ENCODE peak calls at places on chromosomes 3 and 15, in eight cellular contexts. One of them, this sample, is unnamed.
A peak's percentile ranks its signal among the peaks of the same experiment; 100 is the strongest.

GRCh38 chr3:87575538-87575937 is 299.2 kb upstream of the POU1F1 start:
- DNase-seq in tibial artery: no peak
- DNase-seq in SJSA1: no peak
- DNase-seq in lung: no peak
- DNase-seq in right cardiac atrium: no peak
- DNase-seq in OCI-LY7: no peak
- DNase-seq in fibroblast of lung: no peak
- DNase-seq in sigmoid colon: no peak
- DNase-seq in this sample: no peak

GRCh38 chr3:64578384-64578783 is 109.4 kb downstream of the ADAMTS9 start:
- DNase-seq in sigmoid colon: no peak
- DNase-seq in lung: no peak
- DNase-seq in tibial artery: no peak
- DNase-seq in SJSA1: no peak
- DNase-seq in OCI-LY7: no peak
- DNase-seq in fibroblast of lung: no peak
- DNase-seq in right cardiac atrium: no peak
- DNase-seq in this sample: no peak

GRCh38 chr15:26102988-26103387 is 239.9 kb upstream of the ATP10A start:
- DNase-seq in tibial artery: no peak
- DNase-seq in sigmoid colon: no peak
- DNase-seq in OCI-LY7: no peak
- DNase-seq in SJSA1: no peak
- DNase-seq in right cardiac atrium: no peak
- DNase-seq in fibroblast of lung: no peak
- DNase-seq in lung: no peak
- DNase-seq in this sample: no peak

GRCh38 chr3:50491023-50491422 is 12.4 kb downstream of the CACNA2D2 start:
- DNase-seq in fibroblast of lung: no peak
- DNase-seq in lung: no peak
- DNase-seq in right cardiac atrium: no peak
- DNase-seq in SJSA1: no peak
- DNase-seq in tibial artery: no peak
- DNase-seq in sigmoid colon: no peak
- DNase-seq in OCI-LY7: peak; percentile 66
- DNase-seq in this sample: no peak

GRCh38 chr3:5016218-5017161 is 37.3 kb downstream of the BHLHE40 start:
- DNase-seq in OCI-LY7: peak; percentile 45
- DNase-seq in SJSA1: peak; percentile 51
- DNase-seq in tibial artery: peak; percentile 60
- DNase-seq in right cardiac atrium: peak; percentile 57
- DNase-seq in fibroblast of lung: no peak
- DNase-seq in sigmoid colon: no peak
- DNase-seq in lung: peak; percentile 54
- DNase-seq in this sample: no peak

GRCh38 chr15:70214266-70214665 is 116.5 kb upstream of the TLE3 start:
- DNase-seq in tibial artery: no peak
- DNase-seq in OCI-LY7: peak; percentile 8
- DNase-seq in SJSA1: no peak
- DNase-seq in right cardiac atrium: no peak
- DNase-seq in fibroblast of lung: no peak
- DNase-seq in lung: no peak
- DNase-seq in sigmoid colon: no peak
- DNase-seq in this sample: no peak

GRCh38 chr3:20912406-20912805 is 726.4 kb upstream of the SGO1 start:
- DNase-seq in OCI-LY7: no peak
- DNase-seq in sigmoid colon: no peak
- DNase-seq in fibroblast of lung: no peak
- DNase-seq in tibial artery: no peak
- DNase-seq in lung: no peak
- DNase-seq in right cardiac atrium: no peak
- DNase-seq in SJSA1: no peak
- DNase-seq in this sample: no peak

GRCh38 chr3:129616713-129617112 is 10.2 kb upstream of the PLXND1 start:
- DNase-seq in right cardiac atrium: no peak
- DNase-seq in OCI-LY7: no peak
- DNase-seq in sigmoid colon: peak; percentile 74
- DNase-seq in tibial artery: peak; percentile 75
- DNase-seq in lung: no peak
- DNase-seq in fibroblast of lung: peak; percentile 50
- DNase-seq in SJSA1: no peak
- DNase-seq in this sample: peak; percentile 59

GRCh38 chr3:81758275-81758674 is 3.2 kb downstream of the GBE1 start:
- DNase-seq in SJSA1: no peak
- DNase-seq in right cardiac atrium: no peak
- DNase-seq in fibroblast of lung: peak; percentile 92
- DNase-seq in lung: no peak
- DNase-seq in tibial artery: peak; percentile 63
- DNase-seq in OCI-LY7: no peak
- DNase-seq in sigmoid colon: no peak
- DNase-seq in this sample: no peak

GRCh38 chr3:114582929-114583328 is 289.1 kb downstream of the TIGIT start:
- DNase-seq in OCI-LY7: no peak
- DNase-seq in right cardiac atrium: no peak
- DNase-seq in SJSA1: no peak
- DNase-seq in fibroblast of lung: no peak
- DNase-seq in sigmoid colon: no peak
- DNase-seq in lung: no peak
- DNase-seq in tibial artery: no peak
- DNase-seq in this sample: no peak

GRCh38 chr3:22714758-22715157 is 488.4 kb upstream of the UBE2E2 start:
- DNase-seq in right cardiac atrium: no peak
- DNase-seq in fibroblast of lung: no peak
- DNase-seq in OCI-LY7: no peak
- DNase-seq in tibial artery: no peak
- DNase-seq in SJSA1: no peak
- DNase-seq in lung: no peak
- DNase-seq in sigmoid colon: no peak
- DNase-seq in this sample: no peak

GRCh38 chr3:160893207-160893606 is 137.2 kb downstream of the PPM1L start:
- DNase-seq in right cardiac atrium: no peak
- DNase-seq in fibroblast of lung: no peak
- DNase-seq in OCI-LY7: no peak
- DNase-seq in SJSA1: no peak
- DNase-seq in lung: no peak
- DNase-seq in sigmoid colon: no peak
- DNase-seq in tibial artery: no peak
- DNase-seq in this sample: no peak

GRCh38 chr15:99100245-99101173 is 4.4 kb upstream of the SYNM start:
- DNase-seq in fibroblast of lung: peak; percentile 69
- DNase-seq in OCI-LY7: no peak
- DNase-seq in right cardiac atrium: peak; percentile 84
- DNase-seq in tibial artery: peak; percentile 70
- DNase-seq in SJSA1: peak; percentile 83
- DNase-seq in lung: peak; percentile 70
- DNase-seq in sigmoid colon: peak; percentile 94
- DNase-seq in this sample: peak; percentile 84

GRCh38 chr15:35626531-35626930 is 80.6 kb upstream of the DPH6 start:
- DNase-seq in right cardiac atrium: no peak
- DNase-seq in lung: no peak
- DNase-seq in fibroblast of lung: peak; percentile 40
- DNase-seq in OCI-LY7: no peak
- DNase-seq in tibial artery: no peak
- DNase-seq in sigmoid colon: no peak
- DNase-seq in SJSA1: no peak
- DNase-seq in this sample: no peak

GRCh38 chr3:125045965-125046364 is 9.8 kb downstream of the HEG1 start:
- DNase-seq in SJSA1: peak; percentile 76
- DNase-seq in fibroblast of lung: peak; percentile 78
- DNase-seq in sigmoid colon: no peak
- DNase-seq in right cardiac atrium: no peak
- DNase-seq in tibial artery: no peak
- DNase-seq in lung: no peak
- DNase-seq in OCI-LY7: no peak
- DNase-seq in this sample: no peak

GRCh38 chr3:8618950-8619349 is 25.6 kb downstream of the SSUH2 start:
- DNase-seq in OCI-LY7: no peak
- DNase-seq in SJSA1: no peak
- DNase-seq in right cardiac atrium: no peak
- DNase-seq in tibial artery: no peak
- DNase-seq in lung: no peak
- DNase-seq in sigmoid colon: no peak
- DNase-seq in fibroblast of lung: no peak
- DNase-seq in this sample: no peak

GRCh38 chr15:40830884-40831283 is 2.4 kb upstream of the PPP1R14D start:
- DNase-seq in fibroblast of lung: no peak
- DNase-seq in tibial artery: no peak
- DNase-seq in sigmoid colon: no peak
- DNase-seq in right cardiac atrium: no peak
- DNase-seq in lung: no peak
- DNase-seq in OCI-LY7: no peak
- DNase-seq in SJSA1: no peak
- DNase-seq in this sample: peak; percentile 8

GRCh38 chr3:170480111-170480510 is 61.4 kb downstream of the CLDN11 start:
- DNase-seq in tibial artery: no peak
- DNase-seq in OCI-LY7: no peak
- DNase-seq in sigmoid colon: no peak
- DNase-seq in lung: no peak
- DNase-seq in right cardiac atrium: no peak
- DNase-seq in SJSA1: no peak
- DNase-seq in fibroblast of lung: no peak
- DNase-seq in this sample: no peak

GRCh38 chr15:39400821-39401550 is 179.9 kb upstream of the THBS1 start:
- DNase-seq in tibial artery: no peak
- DNase-seq in fibroblast of lung: no peak
- DNase-seq in OCI-LY7: no peak
- DNase-seq in SJSA1: no peak
- DNase-seq in lung: no peak
- DNase-seq in sigmoid colon: no peak
- DNase-seq in right cardiac atrium: no peak
- DNase-seq in this sample: no peak

GRCh38 chr3:101643861-101644613 is 32.9 kb downstream of the ZBTB11 start:
- DNase-seq in right cardiac atrium: no peak
- DNase-seq in SJSA1: no peak
- DNase-seq in sigmoid colon: no peak
- DNase-seq in fibroblast of lung: peak; percentile 44
- DNase-seq in OCI-LY7: no peak
- DNase-seq in tibial artery: no peak
- DNase-seq in lung: no peak
- DNase-seq in this sample: no peak

GRCh38 chr3:180252683-180253082 is 215.9 kb upstream of the PEX5L start:
- DNase-seq in tibial artery: no peak
- DNase-seq in right cardiac atrium: no peak
- DNase-seq in lung: no peak
- DNase-seq in fibroblast of lung: no peak
- DNase-seq in SJSA1: no peak
- DNase-seq in OCI-LY7: no peak
- DNase-seq in sigmoid colon: no peak
- DNase-seq in this sample: no peak

GRCh38 chr15:51585953-51586352 is 36.6 kb downstream of the DMXL2 start:
- DNase-seq in lung: no peak
- DNase-seq in OCI-LY7: no peak
- DNase-seq in right cardiac atrium: no peak
- DNase-seq in sigmoid colon: no peak
- DNase-seq in tibial artery: no peak
- DNase-seq in fibroblast of lung: no peak
- DNase-seq in SJSA1: no peak
- DNase-seq in this sample: no peak
- H3K4me1 ChIP-seq in lung: no peaks in the 10 kb centered on the region
- H3K4me1 ChIP-seq in OCI-LY7: no peaks in the 10 kb centered on the region
- H3K4me1 ChIP-seq in right cardiac atrium: peaks cover 1% of the 10 kb centered on the region
- H3K4me1 ChIP-seq in sigmoid colon: no peaks in the 10 kb centered on the region
- H3K4me1 ChIP-seq in tibial artery: no peaks in the 10 kb centered on the region
- H3K4me1 ChIP-seq in fibroblast of lung: no peaks in the 10 kb centered on the region
- H3K4me1 ChIP-seq in SJSA1: no peaks in the 10 kb centered on the region
- H3K4me1 ChIP-seq in this sample: no peaks in the 10 kb centered on the region

DNA sequence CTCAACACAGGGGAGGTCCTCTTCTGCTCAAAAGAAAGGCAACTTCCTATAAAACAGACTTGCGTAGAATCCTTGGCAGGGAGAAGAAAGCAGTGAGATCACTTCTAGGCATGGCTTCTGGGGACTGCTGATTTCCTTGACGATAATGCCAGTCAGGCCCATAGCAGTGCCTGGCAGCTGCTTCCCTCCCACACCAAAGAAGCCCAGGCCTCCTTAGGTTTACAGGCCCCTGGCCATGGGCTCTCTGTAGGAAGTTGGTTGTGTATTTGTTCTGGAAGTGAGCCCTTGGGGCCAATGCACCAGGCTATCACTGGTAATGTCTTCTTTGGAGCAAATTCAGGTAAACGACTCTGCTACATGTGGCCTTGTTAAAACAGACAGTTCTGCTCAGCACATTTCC is 89.3 kb downstream of the CCNL1 start:
- DNase-seq in SJSA1: no peak
- DNase-seq in sigmoid colon: no peak
- DNase-seq in tibial artery: no peak
- DNase-seq in right cardiac atrium: no peak
- DNase-seq in lung: no peak
- DNase-seq in fibroblast of lung: no peak
- DNase-seq in OCI-LY7: no peak
- DNase-seq in this sample: no peak
- H3K27ac ChIP-seq in SJSA1: no peak overlapping the region
- H3K27ac ChIP-seq in sigmoid colon: peak overlapping the region; percentile 51
- H3K27ac ChIP-seq in tibial artery: peak overlapping the region; percentile 47
- H3K27ac ChIP-seq in right cardiac atrium: no peak overlapping the region
- H3K27ac ChIP-seq in lung: no peak overlapping the region
- H3K27ac ChIP-seq in fibroblast of lung: no peak overlapping the region
- H3K27ac ChIP-seq in OCI-LY7: no peak overlapping the region
- H3K27ac ChIP-seq in this sample: no peak overlapping the region

GRCh38 chr15:85531083-85531482 is 150.7 kb downstream of the AKAP13 start:
- DNase-seq in tibial artery: no peak
- DNase-seq in right cardiac atrium: no peak
- DNase-seq in OCI-LY7: no peak
- DNase-seq in lung: no peak
- DNase-seq in sigmoid colon: no peak
- DNase-seq in fibroblast of lung: no peak
- DNase-seq in SJSA1: no peak
- DNase-seq in this sample: no peak
- H3K4me1 ChIP-seq in tibial artery: peaks cover 25% of the 10 kb centered on the region
- H3K4me1 ChIP-seq in right cardiac atrium: peaks cover 7% of the 10 kb centered on the region
- H3K4me1 ChIP-seq in OCI-LY7: peaks cover 44% of the 10 kb centered on the region
- H3K4me1 ChIP-seq in lung: peaks cover 35% of the 10 kb centered on the region
- H3K4me1 ChIP-seq in sigmoid colon: peaks cover 19% of the 10 kb centered on the region
- H3K4me1 ChIP-seq in fibroblast of lung: peaks cover 4% of the 10 kb centered on the region
- H3K4me1 ChIP-seq in SJSA1: no peaks in the 10 kb centered on the region
- H3K4me1 ChIP-seq in this sample: peaks cover 3% of the 10 kb centered on the region

GRCh38 chr3:66077973-66078372 is 39.3 kb upstream of the MAGI1 start:
- DNase-seq in fibroblast of lung: no peak
- DNase-seq in SJSA1: no peak
- DNase-seq in sigmoid colon: no peak
- DNase-seq in OCI-LY7: no peak
- DNase-seq in tibial artery: no peak
- DNase-seq in right cardiac atrium: no peak
- DNase-seq in lung: no peak
- DNase-seq in this sample: no peak

GRCh38 chr3:66068255-66068654 is 29.5 kb upstream of the MAGI1 start:
- DNase-seq in sigmoid colon: no peak
- DNase-seq in OCI-LY7: no peak
- DNase-seq in lung: no peak
- DNase-seq in SJSA1: no peak
- DNase-seq in fibroblast of lung: no peak
- DNase-seq in tibial artery: no peak
- DNase-seq in right cardiac atrium: no peak
- DNase-seq in this sample: no peak

GRCh38 chr3:66076861-66077495 is 38.3 kb upstream of the MAGI1 start:
- DNase-seq in SJSA1: no peak
- DNase-seq in tibial artery: no peak
- DNase-seq in sigmoid colon: no peak
- DNase-seq in lung: no peak
- DNase-seq in OCI-LY7: no peak
- DNase-seq in fibroblast of lung: peak; percentile 36
- DNase-seq in right cardiac atrium: no peak
- DNase-seq in this sample: no peak

GRCh38 chr3:66075281-66075680 is 36.6 kb upstream of the MAGI1 start:
- DNase-seq in tibial artery: no peak
- DNase-seq in SJSA1: no peak
- DNase-seq in right cardiac atrium: no peak
- DNase-seq in sigmoid colon: no peak
- DNase-seq in fibroblast of lung: peak; percentile 57
- DNase-seq in lung: no peak
- DNase-seq in OCI-LY7: no peak
- DNase-seq in this sample: no peak

GRCh38 chr3:66073464-66074141 is 34.9 kb upstream of the MAGI1 start:
- DNase-seq in right cardiac atrium: no peak
- DNase-seq in OCI-LY7: no peak
- DNase-seq in tibial artery: no peak
- DNase-seq in sigmoid colon: no peak
- DNase-seq in fibroblast of lung: no peak
- DNase-seq in SJSA1: no peak
- DNase-seq in lung: no peak
- DNase-seq in this sample: no peak
- H3K27ac ChIP-seq in right cardiac atrium: no peak overlapping the region
- H3K27ac ChIP-seq in OCI-LY7: no peak overlapping the region
- H3K27ac ChIP-seq in tibial artery: no peak overlapping the region
- H3K27ac ChIP-seq in sigmoid colon: no peak overlapping the region
- H3K27ac ChIP-seq in fibroblast of lung: no peak overlapping the region
- H3K27ac ChIP-seq in SJSA1: no peak overlapping the region
- H3K27ac ChIP-seq in lung: no peak overlapping the region
- H3K27ac ChIP-seq in this sample: no peak overlapping the region